ENCODE peak calls at places on chromosomes 11 and 22, in eight cellular contexts. Z, J, G, O, T, D, S and C are unnamed samples.

GRCh38 chr22:28053871-28054621 is 135.0 kb upstream of the PITPNB start:
- DNase-seq in Z (no peak), J (no peak), G (no peak), O (no peak), S (peak; percentile 60), D (no peak), T (no peak), C (no peak)

GRCh38 chr11:121426476-121427454 is 25.3 kb upstream of the SORL1 start:
- DNase-seq in S (no peak), Z (peak; percentile 73), T (peak; percentile 33), G (peak; percentile 30), D (no peak), O (peak; percentile 55), J (no peak), C (peak; percentile 70)

GRCh38 chr11:35859311-35859710 is 84.6 kb upstream of the LDLRAD3 start:
- DNase-seq in Z (no peak), J (no peak), S (no peak), G (no peak), T (no peak), D (no peak), O (no peak), C (no peak)

GRCh38 chr11:79482800-79483199 is 42.0 kb upstream of the TENM4 start:
- DNase-seq in Z (no peak), J (no peak), D (no peak), O (no peak), T (no peak), S (no peak), G (no peak), C (no peak)

GRCh38 chr11:124394408-124394807 is 4.4 kb downstream of the OR8B3 start:
- DNase-seq in T (no peak), D (peak; percentile 30), Z (no peak), O (no peak), G (no peak), S (peak; percentile 38), J (no peak), C (no peak)

GRCh38 chr11:12090761-12091261 is 19.6 kb upstream of the MICAL2 start:
- DNase-seq in T (no peak), J (no peak), Z (no peak), D (peak; percentile 99), S (no peak), O (no peak), G (no peak), C (peak; percentile 90)

GRCh38 chr11:135027461-135027860 is 615.4 kb upstream of the B3GAT1 start:
- DNase-seq in J (no peak), T (peak; percentile 16), D (peak; percentile 61), Z (peak; percentile 86), S (peak; percentile 49), G (peak; percentile 16), O (peak; percentile 87), C (peak; percentile 85)

GRCh38 chr11:84817998-84818397 is 809.1 kb downstream of the DLG2 start:
- DNase-seq in T (no peak), O (no peak), G (no peak), D (peak; percentile 92), Z (no peak), J (no peak), S (peak; percentile 6), C (no peak)

GRCh38 chr11:70176940-70177689 is 26.0 kb upstream of the FADD start:
- DNase-seq in Z (peak; percentile 64), O (peak; percentile 27), T (peak; percentile 94), D (no peak), G (no peak), S (no peak), J (no peak), C (no peak)

GRCh38 chr11:61075891-61076290 is 26.4 kb upstream of the CD5 start:
- DNase-seq in O (peak; percentile 41), J (no peak), G (no peak), S (peak; percentile 63), Z (no peak), T (no peak), D (peak; percentile 79), C (peak; percentile 61)

GRCh38 chr22:38768036-38768435 is 12.2 kb upstream of the SUN2 start:
- DNase-seq in J (no peak), O (no peak), S (no peak), D (no peak), Z (no peak), T (no peak), G (no peak), C (no peak)

GRCh38 chr11:122796128-122796717 is 42.1 kb upstream of the CRTAM start:
- DNase-seq in D (peak; percentile 65), J (no peak), O (peak; percentile 33), T (peak; percentile 68), Z (peak; percentile 62), S (no peak), G (peak; percentile 32), C (peak; percentile 34)

GRCh38 chr11:111937859-111938258 is 716 bp downstream of the DIXDC1 start:
- DNase-seq in S (peak; percentile 26), J (no peak), Z (peak; percentile 18), G (no peak), T (no peak), O (no peak), D (no peak), C (no peak)

GRCh38 chr11:125163431-125164011 is 1.0 kb upstream of the PKNOX2 start:
- DNase-seq in O (no peak), S (peak; percentile 36), G (no peak), Z (no peak), D (no peak), T (no peak), J (no peak), C (no peak)

GRCh38 chr22:30424471-30425326 is 869 bp upstream of the MTFP1 start:
- DNase-seq in S (no peak), T (no peak), G (no peak), O (peak; percentile 23), Z (no peak), J (no peak), D (peak; percentile 54), C (peak; percentile 37)

GRCh38 chr11:65774525-65775306 is 6.1 kb downstream of the AP5B1 start:
- DNase-seq in Z (no peak), S (no peak), D (no peak), G (no peak), O (no peak), J (no peak), T (no peak), C (no peak)

GRCh38 chr11:65773784-65774411 is 6.9 kb downstream of the AP5B1 start:
- DNase-seq in D (peak; percentile 45), Z (no peak), O (no peak), T (no peak), J (no peak), G (no peak), S (no peak), C (no peak)

GRCh38 chr11:65770951-65771567 is 9.7 kb downstream of the AP5B1 start:
- DNase-seq in T (no peak), J (no peak), S (no peak), Z (no peak), O (no peak), D (no peak), G (no peak), C (no peak)

GRCh38 chr11:65767406-65767805 is 13.4 kb downstream of the AP5B1 start:
- DNase-seq in D (peak; percentile 45), J (no peak), T (no peak), Z (no peak), S (no peak), O (no peak), G (no peak), C (no peak)

GRCh38 chr11:65771589-65772112 is 9.1 kb downstream of the AP5B1 start:
- DNase-seq in T (no peak), O (no peak), Z (no peak), D (no peak), J (no peak), S (no peak), G (no peak), C (no peak)
- TF ChIP-seq CTCF in T (no peak), O (no peak), Z (no peak), D (no peak), J (no peak), S (no peak), G (no peak), C (no peak)

GRCh38 chr11:11076276-11076675 is 218.4 kb upstream of the ZBED5 start:
- DNase-seq in O (no peak), J (no peak), Z (no peak), T (no peak), D (no peak), G (no peak), S (no peak), C (no peak)

GRCh38 chr11:11075515-11076171 is 217.8 kb upstream of the ZBED5 start:
- DNase-seq in J (no peak), O (peak; percentile 17), G (no peak), Z (no peak), T (peak; percentile 23), S (no peak), D (no peak), C (no peak)

GRCh38 chr11:11077898-11078297 is 220.0 kb upstream of the ZBED5 start:
- DNase-seq in S (no peak), J (no peak), Z (no peak), T (no peak), O (no peak), D (no peak), G (no peak), C (no peak)

GRCh38 chr11:11076879-11077278 is 219.0 kb upstream of the ZBED5 start:
- DNase-seq in J (no peak), G (no peak), S (no peak), Z (no peak), T (no peak), D (no peak), O (peak; percentile 32), C (no peak)

GRCh38 chr11:11078344-11078743 is 220.5 kb upstream of the ZBED5 start:
- DNase-seq in G (no peak), T (no peak), Z (no peak), J (no peak), D (peak; percentile 20), O (no peak), S (peak; percentile 2), C (no peak)
- TF ChIP-seq CTCF in G (no peak), T (no peak), Z (no peak), J (peak; percentile 6), D (no peak), O (peak; percentile 5), S (no peak), C (no peak)

GRCh38 chr11:118224512-118225180 is at the start of gene JAML:
- DNase-seq in O (no peak), S (no peak), G (no peak), J (no peak), D (no peak), T (no peak), Z (no peak), C (no peak)
- TF ChIP-seq CTCF in O (no peak), S (no peak), G (no peak), J (no peak), D (no peak), T (no peak), Z (no peak), C (no peak)

GRCh38 chr11:116422976-116423375 is 349.8 kb downstream of the BUD13 start:
- DNase-seq in D (no peak), G (no peak), S (no peak), J (no peak), O (peak; percentile 67), Z (peak; percentile 45), T (no peak), C (no peak)
- TF ChIP-seq CTCF in D (no peak), G (no peak), S (no peak), J (no peak), O (no peak), Z (peak; percentile 10), T (no peak), C (no peak)